ENCODE peak calls at places on chromosomes 5 and 9, in five cellular contexts. One of them, this sample, is unnamed. For H3K4me1, the result is how much of the 10 kb centered on the place peaks cover.

GRCh38 chr9:137479892-137480685 is 21.0 kb upstream of the NSMF start:
- DNase-seq in thyroid gland: no peak
- DNase-seq in fibroblast of lung: no peak
- DNase-seq in pancreas: peak
- DNase-seq in cardiac muscle cell: no peak
- DNase-seq in this sample: no peak

GRCh38 chr5:41524174-41524573 is 13.8 kb upstream of the PLCXD3 start:
- DNase-seq in cardiac muscle cell: peak
- DNase-seq in pancreas: no peak
- DNase-seq in thyroid gland: no peak
- DNase-seq in fibroblast of lung: peak
- DNase-seq in this sample: no peak

GRCh38 chr5:136769900-136770684 is 404.7 kb upstream of the TRPC7 start:
- DNase-seq in pancreas: peak
- DNase-seq in thyroid gland: peak
- DNase-seq in fibroblast of lung: peak
- DNase-seq in cardiac muscle cell: peak
- DNase-seq in this sample: peak

GRCh38 chr5:173514666-173515065 is 101.8 kb downstream of the BOD1 start:
- DNase-seq in cardiac muscle cell: no peak
- DNase-seq in fibroblast of lung: no peak
- DNase-seq in thyroid gland: no peak
- DNase-seq in pancreas: no peak
- DNase-seq in this sample: no peak

GRCh38 chr5:32057157-32058096 is 116.7 kb downstream of the GOLPH3 start:
- DNase-seq in cardiac muscle cell: peak
- DNase-seq in pancreas: no peak
- DNase-seq in thyroid gland: no peak
- DNase-seq in fibroblast of lung: peak
- DNase-seq in this sample: no peak

GRCh38 chr5:172509405-172509781 is 55.1 kb upstream of the SH3PXD2B start:
- DNase-seq in thyroid gland: no peak
- DNase-seq in cardiac muscle cell: no peak
- DNase-seq in fibroblast of lung: no peak
- DNase-seq in pancreas: peak
- DNase-seq in this sample: peak

GRCh38 chr5:77651343-77651742 is 12.8 kb upstream of the OTP start:
- DNase-seq in pancreas: no peak
- DNase-seq in fibroblast of lung: no peak
- DNase-seq in cardiac muscle cell: no peak
- DNase-seq in thyroid gland: no peak
- DNase-seq in this sample: no peak

GRCh38 chr9:20189871-20190270 is 401.0 kb upstream of the SLC24A2 start:
- DNase-seq in cardiac muscle cell: no peak
- DNase-seq in fibroblast of lung: no peak
- DNase-seq in pancreas: no peak
- DNase-seq in thyroid gland: no peak
- DNase-seq in this sample: no peak

GRCh38 chr9:93674580-93675335 is 98.4 kb downstream of the PHF2 start:
- DNase-seq in thyroid gland: peak
- DNase-seq in fibroblast of lung: no peak
- DNase-seq in pancreas: no peak
- DNase-seq in cardiac muscle cell: no peak
- DNase-seq in this sample: peak

GRCh38 chr5:74517700-74518099 is 122.8 kb downstream of the ENC1 start:
- DNase-seq in thyroid gland: no peak
- DNase-seq in fibroblast of lung: peak
- DNase-seq in pancreas: no peak
- DNase-seq in cardiac muscle cell: peak
- DNase-seq in this sample: no peak

GRCh38 chr5:110872200-110872599 is 133.4 kb downstream of the SLC25A46 start:
- DNase-seq in pancreas: no peak
- DNase-seq in cardiac muscle cell: no peak
- DNase-seq in thyroid gland: no peak
- DNase-seq in fibroblast of lung: no peak
- DNase-seq in this sample: no peak

GRCh38 chr5:59351076-59351794 is 542.3 kb downstream of the PDE4D start:
- DNase-seq in thyroid gland: no peak
- DNase-seq in cardiac muscle cell: peak
- DNase-seq in fibroblast of lung: peak
- DNase-seq in pancreas: no peak
- DNase-seq in this sample: no peak

GRCh38 chr9:118836891-118837290 is 532.3 kb downstream of the BRINP1 start:
- DNase-seq in pancreas: no peak
- DNase-seq in cardiac muscle cell: no peak
- DNase-seq in fibroblast of lung: no peak
- DNase-seq in thyroid gland: peak
- DNase-seq in this sample: no peak

DNA sequence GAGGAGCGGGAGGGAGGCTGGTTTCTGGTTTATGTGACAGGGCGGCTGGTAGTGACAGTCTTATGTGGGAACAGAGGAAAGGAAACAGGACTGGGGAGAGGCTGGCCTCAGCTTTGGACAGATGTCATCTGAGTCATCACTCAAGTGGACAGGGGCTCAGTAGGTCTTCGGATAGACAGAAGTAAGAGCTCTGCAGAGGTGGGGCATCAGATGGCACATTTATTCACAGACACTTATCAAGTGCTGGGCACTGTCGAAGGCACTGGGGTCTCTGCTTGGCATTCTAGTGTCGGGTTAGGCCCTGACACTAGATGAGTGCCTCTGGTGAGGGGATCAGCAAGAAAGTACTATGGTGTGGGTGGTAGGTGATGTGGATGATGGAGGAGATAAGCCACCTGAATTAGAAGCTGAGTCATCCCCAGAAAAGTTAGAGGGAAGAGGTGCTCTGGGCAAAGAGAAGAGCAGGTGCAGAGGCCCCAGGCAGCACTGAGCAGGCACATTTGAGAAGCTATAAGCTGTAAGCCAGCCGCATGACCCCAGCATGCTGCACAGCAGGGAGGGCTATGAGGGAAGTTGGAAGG is 27.4 kb downstream of the MAML1 start:
- DNase-seq in pancreas: no peak
- DNase-seq in thyroid gland: no peak
- DNase-seq in cardiac muscle cell: no peak
- DNase-seq in fibroblast of lung: no peak
- DNase-seq in this sample: no peak
- H3K4me1 ChIP-seq in pancreas: under half
- H3K4me1 ChIP-seq in thyroid gland: under half
- H3K4me1 ChIP-seq in cardiac muscle cell: half or more
- H3K4me1 ChIP-seq in fibroblast of lung: under half
- H3K4me1 ChIP-seq in this sample: half or more

DNA sequence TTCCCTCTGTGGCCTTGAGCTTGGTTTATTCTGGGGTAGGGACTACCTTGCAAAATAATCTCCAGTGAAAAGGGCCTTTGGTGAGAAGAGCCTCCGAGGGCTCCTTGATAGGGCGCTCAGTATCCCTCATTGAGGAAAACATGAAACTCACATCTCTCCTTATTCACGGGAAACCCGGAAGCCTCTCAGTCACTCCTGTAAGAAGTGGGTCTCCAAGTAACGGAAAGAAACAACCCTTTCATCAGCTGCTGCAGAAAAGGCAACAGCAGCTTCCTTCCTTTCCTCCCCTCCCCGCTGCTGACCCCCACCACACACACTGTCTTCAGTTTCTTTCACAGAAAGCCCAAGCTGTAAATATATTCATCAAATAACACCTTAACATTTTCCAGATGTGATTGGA is 81.5 kb downstream of the C9orf152 start:
- DNase-seq in fibroblast of lung: no peak
- DNase-seq in pancreas: no peak
- DNase-seq in thyroid gland: no peak
- DNase-seq in cardiac muscle cell: peak
- DNase-seq in this sample: no peak
- H3K4me1 ChIP-seq in fibroblast of lung: half or more
- H3K4me1 ChIP-seq in pancreas: under half
- H3K4me1 ChIP-seq in thyroid gland: half or more
- H3K4me1 ChIP-seq in cardiac muscle cell: half or more
- H3K4me1 ChIP-seq in this sample: half or more

GRCh38 chr9:38027714-38028113 is 41.3 kb downstream of the SHB start:
- DNase-seq in thyroid gland: no peak
- DNase-seq in cardiac muscle cell: no peak
- DNase-seq in fibroblast of lung: no peak
- DNase-seq in pancreas: no peak
- DNase-seq in this sample: no peak

GRCh38 chr9:38024036-38024681 is 44.9 kb downstream of the SHB start:
- DNase-seq in pancreas: no peak
- DNase-seq in fibroblast of lung: peak
- DNase-seq in thyroid gland: peak
- DNase-seq in cardiac muscle cell: peak
- DNase-seq in this sample: no peak

GRCh38 chr9:38025166-38025565 is 43.9 kb downstream of the SHB start:
- DNase-seq in thyroid gland: no peak
- DNase-seq in pancreas: no peak
- DNase-seq in fibroblast of lung: no peak
- DNase-seq in cardiac muscle cell: no peak
- DNase-seq in this sample: no peak

GRCh38 chr9:38026840-38027527 is 42.0 kb downstream of the SHB start:
- DNase-seq in thyroid gland: no peak
- DNase-seq in fibroblast of lung: no peak
- DNase-seq in pancreas: no peak
- DNase-seq in cardiac muscle cell: no peak
- DNase-seq in this sample: no peak

GRCh38 chr9:38026021-38026809 is 42.8 kb downstream of the SHB start:
- DNase-seq in thyroid gland: no peak
- DNase-seq in pancreas: no peak
- DNase-seq in fibroblast of lung: peak
- DNase-seq in cardiac muscle cell: peak
- DNase-seq in this sample: peak
- H3K4me1 ChIP-seq in thyroid gland: under half
- H3K4me1 ChIP-seq in pancreas: under half
- H3K4me1 ChIP-seq in fibroblast of lung: half or more
- H3K4me1 ChIP-seq in cardiac muscle cell: under half
- H3K4me1 ChIP-seq in this sample: under half

GRCh38 chr5:175847061-175847460 is 24.3 kb upstream of the CPLX2 start:
- DNase-seq in pancreas: no peak
- DNase-seq in fibroblast of lung: no peak
- DNase-seq in thyroid gland: no peak
- DNase-seq in cardiac muscle cell: no peak
- DNase-seq in this sample: no peak
- H3K4me1 ChIP-seq in pancreas: under half
- H3K4me1 ChIP-seq in fibroblast of lung: under half
- H3K4me1 ChIP-seq in thyroid gland: under half
- H3K4me1 ChIP-seq in cardiac muscle cell: under half
- H3K4me1 ChIP-seq in this sample: under half

GRCh38 chr5:13831236-13831810 is 113.2 kb downstream of the DNAH5 start:
- DNase-seq in pancreas: no peak
- DNase-seq in thyroid gland: no peak
- DNase-seq in fibroblast of lung: no peak
- DNase-seq in cardiac muscle cell: no peak
- DNase-seq in this sample: no peak
- H3K4me1 ChIP-seq in pancreas: under half
- H3K4me1 ChIP-seq in thyroid gland: under half
- H3K4me1 ChIP-seq in fibroblast of lung: under half
- H3K4me1 ChIP-seq in cardiac muscle cell: under half
- H3K4me1 ChIP-seq in this sample: under half

DNA sequence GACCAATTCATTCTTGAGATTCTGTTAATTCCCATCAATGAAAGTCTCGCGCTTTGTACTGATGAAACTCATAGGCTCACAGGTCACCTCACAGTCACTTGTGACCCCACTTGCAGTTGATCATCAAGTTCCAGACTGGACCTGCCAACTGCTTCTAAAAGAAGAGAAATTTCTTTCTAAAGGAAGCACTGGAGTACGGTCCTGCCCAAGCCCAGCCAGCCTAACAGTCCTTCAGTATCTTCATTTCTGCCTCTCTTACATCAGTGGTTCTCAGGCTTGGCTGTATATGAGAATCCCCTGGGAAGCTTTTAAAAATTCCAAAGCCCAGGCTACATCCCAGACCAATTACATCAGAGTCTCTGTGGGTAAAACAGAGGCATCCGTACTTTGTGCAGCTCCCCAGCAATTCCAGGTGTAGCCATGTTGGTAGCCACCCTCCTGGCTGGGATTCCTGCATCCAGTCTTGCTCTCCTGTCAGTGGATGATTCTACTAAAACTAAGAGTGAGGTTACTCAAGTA is 282.1 kb downstream of the NFIB start:
- DNase-seq in fibroblast of lung: no peak
- DNase-seq in thyroid gland: no peak
- DNase-seq in cardiac muscle cell: peak
- DNase-seq in pancreas: no peak
- DNase-seq in this sample: no peak
- H3K4me1 ChIP-seq in fibroblast of lung: under half
- H3K4me1 ChIP-seq in thyroid gland: under half
- H3K4me1 ChIP-seq in cardiac muscle cell: under half
- H3K4me1 ChIP-seq in pancreas: under half
- H3K4me1 ChIP-seq in this sample: under half

DNA sequence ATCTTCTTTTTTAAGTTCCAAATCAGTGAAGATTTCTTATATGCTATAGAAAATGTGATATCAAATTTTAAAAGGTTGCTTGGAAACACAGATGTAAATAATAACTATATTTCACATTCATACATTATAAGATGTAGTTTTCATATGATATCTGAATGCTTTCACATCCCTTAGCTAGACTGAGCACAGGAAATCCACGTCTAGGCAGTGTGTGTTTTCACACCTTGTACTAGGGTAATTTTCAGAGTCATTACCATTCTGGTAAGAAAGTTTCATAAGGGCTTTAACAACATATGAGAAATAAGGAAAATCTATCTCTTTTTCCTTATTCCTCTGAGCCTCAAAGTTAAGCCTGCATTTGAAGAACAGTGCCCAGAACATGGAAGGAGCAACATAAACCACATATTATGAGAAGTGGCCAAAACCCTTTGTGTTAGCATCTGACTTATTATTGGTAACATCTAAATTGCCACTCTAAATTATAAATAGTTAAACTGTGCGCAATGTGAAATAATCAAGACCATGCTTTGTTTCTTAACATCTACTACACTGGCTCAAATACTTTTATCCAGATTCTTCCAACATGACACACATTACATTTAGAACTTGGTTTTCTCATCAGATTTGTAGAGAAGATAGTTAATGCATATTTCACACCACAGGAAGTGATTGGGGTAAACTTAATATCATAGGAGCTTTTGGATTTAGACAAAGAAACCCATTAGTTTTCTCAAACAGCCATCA is 113.3 kb downstream of the PPP2R2B start:
- DNase-seq in cardiac muscle cell: no peak
- DNase-seq in thyroid gland: no peak
- DNase-seq in fibroblast of lung: no peak
- DNase-seq in pancreas: no peak
- DNase-seq in this sample: no peak
- H3K4me1 ChIP-seq in cardiac muscle cell: under half
- H3K4me1 ChIP-seq in thyroid gland: under half
- H3K4me1 ChIP-seq in fibroblast of lung: under half
- H3K4me1 ChIP-seq in pancreas: under half
- H3K4me1 ChIP-seq in this sample: under half

This sample was measured in heart right ventricle.